ENCODE peak calls at places on chromosomes 12 and 14, in six cellular contexts. A is NCI-H1417, H is fibroblast of mammary gland, O is mesenteric fat pad, T is NCI-H2081, Y is ovary. C is an unnamed sample.

GRCh38 chr12:52254965-52255751 is 19.3 kb upstream of the KRT86 start:
- DNase-seq in A (no peak), H (no peak), O (no peak), T (no peak), Y (no peak), C (no peak)

GRCh38 chr14:104114421-104115130 is 23.8 kb upstream of the KIF26A start:
- DNase-seq in A (no peak), H (no peak), O (no peak), T (no peak), Y (peak; percentile 7), C (no peak)

GRCh38 chr12:52233462-52234141 is 559 bp downstream of the KRT7 start:
- DNase-seq in A (peak; percentile 31), H (no peak), O (no peak), T (no peak), Y (no peak), C (no peak)

GRCh38 chr12:89103831-89104230 is 248.5 kb downstream of the DUSP6 start:
- DNase-seq in A (no peak), H (peak; percentile 33), O (no peak), T (no peak), Y (no peak), C (no peak)

GRCh38 chr14:48261436-48261835 is 586.0 kb upstream of the MDGA2 start:
- DNase-seq in A (no peak), H (no peak), O (no peak), T (no peak), Y (no peak), C (no peak)

GRCh38 chr14:32205984-32206383 is 2.9 kb upstream of the RNU6-8 start:
- DNase-seq in A (no peak), H (no peak), O (no peak), T (no peak), Y (no peak), C (peak; percentile 33)

GRCh38 chr12:92561543-92561899 is 141.3 kb upstream of the PLEKHG7 start:
- DNase-seq in A (no peak), H (peak; percentile 92), O (no peak), T (peak; percentile 33), Y (peak; percentile 27), C (no peak)

GRCh38 chr12:43106355-43106754 is 445.6 kb downstream of the ADAMTS20 start:
- DNase-seq in A (no peak), H (no peak), O (no peak), T (no peak), Y (no peak), C (no peak)

GRCh38 chr12:11743333-11743732 is 93.9 kb downstream of the ETV6 start:
- DNase-seq in A (no peak), H (no peak), O (no peak), T (no peak), Y (no peak), C (no peak)

GRCh38 chr14:50871914-50872732 is at the start of gene ABHD12B:
- DNase-seq in A (no peak), H (no peak), O (no peak), T (no peak), Y (peak; percentile 12), C (no peak)

GRCh38 chr12:55700255-55701018 is 7.3 kb downstream of the ITGA7 start:
- DNase-seq in A (no peak), H (no peak), O (peak; percentile 57), T (no peak), Y (no peak), C (no peak)

GRCh38 chr12:70606001-70606400 is 31.2 kb downstream of the PTPRB start:
- DNase-seq in A (no peak), H (peak; percentile 41), O (no peak), T (no peak), Y (no peak), C (no peak)

GRCh38 chr12:27951898-27952297 is 20.6 kb downstream of the PTHLH start:
- DNase-seq in A (no peak), H (no peak), O (no peak), T (no peak), Y (no peak), C (no peak)

GRCh38 chr12:102059343-102059742 is 2.4 kb downstream of the WASHC3 start:
- DNase-seq in A (no peak), H (peak; percentile 8), O (no peak), T (no peak), Y (no peak), C (no peak)

GRCh38 chr12:6644903-6645302 is 2.3 kb downstream of the ACRBP start:
- DNase-seq in A (peak; percentile 42), H (no peak), O (no peak), T (no peak), Y (peak; percentile 28), C (peak; percentile 69)

GRCh38 chr14:99207456-99207855 is 64.5 kb downstream of the BCL11B start:
- DNase-seq in A (peak; percentile 52), H (no peak), O (no peak), T (no peak), Y (no peak), C (no peak)

GRCh38 chr12:19065871-19066270 is 63.7 kb upstream of the PLEKHA5 start:
- DNase-seq in A (no peak), H (no peak), O (no peak), T (no peak), Y (no peak), C (no peak)

GRCh38 chr12:67773896-67774295 is 125.4 kb downstream of the DYRK2 start:
- DNase-seq in A (no peak), H (no peak), O (no peak), T (no peak), Y (no peak), C (no peak)

GRCh38 chr14:69948311-69948710 is 69.1 kb downstream of the SMOC1 start:
- DNase-seq in A (no peak), H (no peak), O (no peak), T (no peak), Y (no peak), C (no peak)

GRCh38 chr12:124098887-124099286 is 125.9 kb downstream of the ZNF664 start:
- DNase-seq in A (no peak), H (no peak), O (no peak), T (no peak), Y (no peak), C (no peak)

GRCh38 chr12:34286934-34287333 is 264.6 kb downstream of the ALG10 start:
- DNase-seq in A (no peak), H (no peak), O (peak; percentile 37), T (no peak), Y (no peak), C (no peak)

GRCh38 chr12:2264622-2265306 is 212.0 kb downstream of the CACNA1C start:
- DNase-seq in A (no peak), H (peak; percentile 99), O (no peak), T (no peak), Y (no peak), C (no peak)

GRCh38 chr14:70052990-70053389 is 135.8 kb downstream of the SLC8A3 start:
- DNase-seq in A (no peak), H (peak; percentile 38), O (no peak), T (no peak), Y (no peak), C (no peak)